ENCODE peak calls at places on chromosomes 3 and 15, in four cellular contexts. M is spleen, N is stomach, R is frontal cortex. B is an unnamed sample.

GRCh38 chr15:90001062-90001682 is at the start of gene ZNF710:
- DNase-seq in M (peak), N (no peak), R (peak), B (peak)

GRCh38 chr15:35507932-35508638 is 37.9 kb downstream of the DPH6 start:
- DNase-seq in M (no peak), N (no peak), R (no peak), B (no peak)

GRCh38 chr3:101154386-101154785 is 161.2 kb upstream of the ABI3BP start:
- DNase-seq in M (no peak), N (no peak), R (no peak), B (no peak)

GRCh38 chr15:48332642-48333034 is 1.4 kb downstream of the DUT start:
- DNase-seq in M (no peak), N (no peak), R (no peak), B (no peak)

GRCh38 chr15:78325092-78325843 is 14.9 kb upstream of the CRABP1 start:
- DNase-seq in M (no peak), N (no peak), R (no peak), B (no peak)

GRCh38 chr3:100993309-100993708 is at the start of gene ABI3BP:
- DNase-seq in M (peak), N (peak), R (peak), B (peak)

GRCh38 chr15:99432271-99433025 is 133.3 kb upstream of the MEF2A start:
- DNase-seq in M (peak), N (no peak), R (no peak), B (no peak)

GRCh38 chr15:33963831-33964664 is 4.2 kb upstream of the CHRM5 start:
- DNase-seq in M (no peak), N (no peak), R (no peak), B (peak)

GRCh38 chr15:32919749-32920414 is 202.1 kb downstream of the GREM1 start:
- DNase-seq in M (no peak), N (no peak), R (no peak), B (peak)

GRCh38 chr15:52440414-52440813 is 88.3 kb downstream of the MYO5A start:
- DNase-seq in M (no peak), N (no peak), R (no peak), B (no peak)

GRCh38 chr15:56672721-56673120 is 60.6 kb downstream of the ZNF280D start:
- DNase-seq in M (no peak), N (no peak), R (no peak), B (no peak)

B was measured in fibroblast of the conjunctiva.